ENCODE peak calls at places on chromosomes 13 and 19, in seven cellular contexts. One of them, this sample, is unnamed.

GRCh38 chr13:24269803-24270202 is 39.6 kb upstream of the C1QTNF9 start:
- DNase-seq in activated T-helper 1 cell treated with Interleukin-2 at 50 U/mL for 16 hours: no peak
- DNase-seq in activated CD4-positive, alpha-beta T cell treated with anti-CD3 and anti-CD28 coated beads for 48 hours: no peak
- DNase-seq in fibroblast of pulmonary artery: no peak
- DNase-seq in NCI-H2029: no peak
- DNase-seq in nucleus accumbens: no peak
- DNase-seq in upper lobe of right lung: no peak
- DNase-seq in this sample: no peak

GRCh38 chr13:42259515-42259914 is 12.4 kb upstream of the AKAP11 start:
- DNase-seq in activated T-helper 1 cell treated with Interleukin-2 at 50 U/mL for 16 hours: no peak
- DNase-seq in activated CD4-positive, alpha-beta T cell treated with anti-CD3 and anti-CD28 coated beads for 48 hours: no peak
- DNase-seq in fibroblast of pulmonary artery: no peak
- DNase-seq in NCI-H2029: no peak
- DNase-seq in nucleus accumbens: no peak
- DNase-seq in upper lobe of right lung: no peak
- DNase-seq in this sample: no peak

GRCh38 chr13:113493315-113493951 is 2.9 kb upstream of the DCUN1D2 start:
- DNase-seq in activated T-helper 1 cell treated with Interleukin-2 at 50 U/mL for 16 hours: no peak
- DNase-seq in activated CD4-positive, alpha-beta T cell treated with anti-CD3 and anti-CD28 coated beads for 48 hours: no peak
- DNase-seq in fibroblast of pulmonary artery: peak
- DNase-seq in NCI-H2029: peak
- DNase-seq in nucleus accumbens: no peak
- DNase-seq in upper lobe of right lung: no peak
- DNase-seq in this sample: no peak

GRCh38 chr19:38394488-38394887 is 6.0 kb downstream of the SPRED3 start:
- DNase-seq in activated T-helper 1 cell treated with Interleukin-2 at 50 U/mL for 16 hours: peak
- DNase-seq in activated CD4-positive, alpha-beta T cell treated with anti-CD3 and anti-CD28 coated beads for 48 hours: peak
- DNase-seq in fibroblast of pulmonary artery: no peak
- DNase-seq in NCI-H2029: peak
- DNase-seq in nucleus accumbens: no peak
- DNase-seq in upper lobe of right lung: no peak
- DNase-seq in this sample: no peak

GRCh38 chr13:49936943-49937273 is 768 bp upstream of the SPRYD7 start:
- DNase-seq in activated T-helper 1 cell treated with Interleukin-2 at 50 U/mL for 16 hours: no peak
- DNase-seq in activated CD4-positive, alpha-beta T cell treated with anti-CD3 and anti-CD28 coated beads for 48 hours: peak
- DNase-seq in fibroblast of pulmonary artery: no peak
- DNase-seq in NCI-H2029: no peak
- DNase-seq in nucleus accumbens: no peak
- DNase-seq in upper lobe of right lung: no peak
- DNase-seq in this sample: no peak

GRCh38 chr13:107370036-107370785 is 802.3 kb upstream of the ARGLU1 start:
- DNase-seq in activated T-helper 1 cell treated with Interleukin-2 at 50 U/mL for 16 hours: no peak
- DNase-seq in activated CD4-positive, alpha-beta T cell treated with anti-CD3 and anti-CD28 coated beads for 48 hours: no peak
- DNase-seq in fibroblast of pulmonary artery: peak
- DNase-seq in NCI-H2029: no peak
- DNase-seq in nucleus accumbens: no peak
- DNase-seq in upper lobe of right lung: no peak
- DNase-seq in this sample: no peak

GRCh38 chr13:111177081-111177711 is 62.1 kb downstream of the ARHGEF7 start:
- DNase-seq in activated T-helper 1 cell treated with Interleukin-2 at 50 U/mL for 16 hours: peak
- DNase-seq in activated CD4-positive, alpha-beta T cell treated with anti-CD3 and anti-CD28 coated beads for 48 hours: peak
- DNase-seq in fibroblast of pulmonary artery: peak
- DNase-seq in NCI-H2029: peak
- DNase-seq in nucleus accumbens: peak
- DNase-seq in upper lobe of right lung: no peak
- DNase-seq in this sample: no peak

GRCh38 chr13:98706446-98707110 is 45.9 kb downstream of the SLC15A1 start:
- DNase-seq in activated T-helper 1 cell treated with Interleukin-2 at 50 U/mL for 16 hours: no peak
- DNase-seq in activated CD4-positive, alpha-beta T cell treated with anti-CD3 and anti-CD28 coated beads for 48 hours: no peak
- DNase-seq in fibroblast of pulmonary artery: peak
- DNase-seq in NCI-H2029: peak
- DNase-seq in nucleus accumbens: no peak
- DNase-seq in upper lobe of right lung: no peak
- DNase-seq in this sample: no peak

GRCh38 chr19:12933287-12934072 is at the start of gene FARSA:
- DNase-seq in activated T-helper 1 cell treated with Interleukin-2 at 50 U/mL for 16 hours: peak
- DNase-seq in activated CD4-positive, alpha-beta T cell treated with anti-CD3 and anti-CD28 coated beads for 48 hours: peak
- DNase-seq in fibroblast of pulmonary artery: peak
- DNase-seq in NCI-H2029: peak
- DNase-seq in nucleus accumbens: peak
- DNase-seq in upper lobe of right lung: peak
- DNase-seq in this sample: peak

GRCh38 chr13:79992111-79992510 is 348.8 kb downstream of the SPRY2 start:
- DNase-seq in activated T-helper 1 cell treated with Interleukin-2 at 50 U/mL for 16 hours: no peak
- DNase-seq in activated CD4-positive, alpha-beta T cell treated with anti-CD3 and anti-CD28 coated beads for 48 hours: no peak
- DNase-seq in fibroblast of pulmonary artery: peak
- DNase-seq in NCI-H2029: no peak
- DNase-seq in nucleus accumbens: no peak
- DNase-seq in upper lobe of right lung: no peak
- DNase-seq in this sample: no peak

GRCh38 chr13:113742000-113742441 is 17.0 kb upstream of the TMEM255B start:
- DNase-seq in activated T-helper 1 cell treated with Interleukin-2 at 50 U/mL for 16 hours: no peak
- DNase-seq in activated CD4-positive, alpha-beta T cell treated with anti-CD3 and anti-CD28 coated beads for 48 hours: peak
- DNase-seq in fibroblast of pulmonary artery: peak
- DNase-seq in NCI-H2029: no peak
- DNase-seq in nucleus accumbens: no peak
- DNase-seq in upper lobe of right lung: peak
- DNase-seq in this sample: peak

GRCh38 chr19:5086725-5087439 is 118.0 kb downstream of the KDM4B start:
- DNase-seq in activated T-helper 1 cell treated with Interleukin-2 at 50 U/mL for 16 hours: no peak
- DNase-seq in activated CD4-positive, alpha-beta T cell treated with anti-CD3 and anti-CD28 coated beads for 48 hours: no peak
- DNase-seq in fibroblast of pulmonary artery: no peak
- DNase-seq in NCI-H2029: peak
- DNase-seq in nucleus accumbens: no peak
- DNase-seq in upper lobe of right lung: no peak
- DNase-seq in this sample: no peak

GRCh38 chr19:3698386-3698950 is 1.8 kb downstream of the PIP5K1C start:
- DNase-seq in activated T-helper 1 cell treated with Interleukin-2 at 50 U/mL for 16 hours: no peak
- DNase-seq in activated CD4-positive, alpha-beta T cell treated with anti-CD3 and anti-CD28 coated beads for 48 hours: no peak
- DNase-seq in fibroblast of pulmonary artery: peak
- DNase-seq in NCI-H2029: no peak
- DNase-seq in nucleus accumbens: no peak
- DNase-seq in upper lobe of right lung: no peak
- DNase-seq in this sample: no peak

GRCh38 chr13:73849292-73849691 is 284.9 kb downstream of the KLF12 start:
- DNase-seq in activated T-helper 1 cell treated with Interleukin-2 at 50 U/mL for 16 hours: no peak
- DNase-seq in activated CD4-positive, alpha-beta T cell treated with anti-CD3 and anti-CD28 coated beads for 48 hours: peak
- DNase-seq in fibroblast of pulmonary artery: peak
- DNase-seq in NCI-H2029: no peak
- DNase-seq in nucleus accumbens: no peak
- DNase-seq in upper lobe of right lung: no peak
- DNase-seq in this sample: no peak

GRCh38 chr19:55336101-55336500 is 3.6 kb upstream of the KMT5C start:
- DNase-seq in activated T-helper 1 cell treated with Interleukin-2 at 50 U/mL for 16 hours: no peak
- DNase-seq in activated CD4-positive, alpha-beta T cell treated with anti-CD3 and anti-CD28 coated beads for 48 hours: no peak
- DNase-seq in fibroblast of pulmonary artery: no peak
- DNase-seq in NCI-H2029: no peak
- DNase-seq in nucleus accumbens: no peak
- DNase-seq in upper lobe of right lung: no peak
- DNase-seq in this sample: no peak

GRCh38 chr19:18291019-18291524 is 9.7 kb upstream of the JUND start:
- DNase-seq in activated T-helper 1 cell treated with Interleukin-2 at 50 U/mL for 16 hours: no peak
- DNase-seq in activated CD4-positive, alpha-beta T cell treated with anti-CD3 and anti-CD28 coated beads for 48 hours: no peak
- DNase-seq in fibroblast of pulmonary artery: no peak
- DNase-seq in NCI-H2029: no peak
- DNase-seq in nucleus accumbens: no peak
- DNase-seq in upper lobe of right lung: no peak
- DNase-seq in this sample: no peak

GRCh38 chr13:72808917-72809500 is 27.1 kb downstream of the PIBF1 start:
- DNase-seq in activated T-helper 1 cell treated with Interleukin-2 at 50 U/mL for 16 hours: no peak
- DNase-seq in activated CD4-positive, alpha-beta T cell treated with anti-CD3 and anti-CD28 coated beads for 48 hours: no peak
- DNase-seq in fibroblast of pulmonary artery: peak
- DNase-seq in NCI-H2029: no peak
- DNase-seq in nucleus accumbens: no peak
- DNase-seq in upper lobe of right lung: no peak
- DNase-seq in this sample: no peak

GRCh38 chr19:45136507-45137178 is 24.1 kb downstream of the NKPD1 start:
- DNase-seq in activated T-helper 1 cell treated with Interleukin-2 at 50 U/mL for 16 hours: no peak
- DNase-seq in activated CD4-positive, alpha-beta T cell treated with anti-CD3 and anti-CD28 coated beads for 48 hours: no peak
- DNase-seq in fibroblast of pulmonary artery: no peak
- DNase-seq in NCI-H2029: no peak
- DNase-seq in nucleus accumbens: no peak
- DNase-seq in upper lobe of right lung: no peak
- DNase-seq in this sample: no peak

GRCh38 chr13:31394491-31394890 is 194.7 kb downstream of the B3GLCT start:
- DNase-seq in activated T-helper 1 cell treated with Interleukin-2 at 50 U/mL for 16 hours: no peak
- DNase-seq in activated CD4-positive, alpha-beta T cell treated with anti-CD3 and anti-CD28 coated beads for 48 hours: no peak
- DNase-seq in fibroblast of pulmonary artery: no peak
- DNase-seq in NCI-H2029: no peak
- DNase-seq in nucleus accumbens: no peak
- DNase-seq in upper lobe of right lung: no peak
- DNase-seq in this sample: no peak

GRCh38 chr19:55620410-55620809 is 4.0 kb downstream of the ZNF784 start:
- DNase-seq in activated T-helper 1 cell treated with Interleukin-2 at 50 U/mL for 16 hours: no peak
- DNase-seq in activated CD4-positive, alpha-beta T cell treated with anti-CD3 and anti-CD28 coated beads for 48 hours: peak
- DNase-seq in fibroblast of pulmonary artery: no peak
- DNase-seq in NCI-H2029: no peak
- DNase-seq in nucleus accumbens: no peak
- DNase-seq in upper lobe of right lung: no peak
- DNase-seq in this sample: no peak

GRCh38 chr19:5605362-5605761 is 17.2 kb downstream of the SAFB2 start:
- DNase-seq in activated T-helper 1 cell treated with Interleukin-2 at 50 U/mL for 16 hours: no peak
- DNase-seq in activated CD4-positive, alpha-beta T cell treated with anti-CD3 and anti-CD28 coated beads for 48 hours: no peak
- DNase-seq in fibroblast of pulmonary artery: no peak
- DNase-seq in NCI-H2029: no peak
- DNase-seq in nucleus accumbens: no peak
- DNase-seq in upper lobe of right lung: no peak
- DNase-seq in this sample: no peak

GRCh38 chr13:72639377-72639776 is 88.1 kb downstream of the MZT1 start:
- DNase-seq in activated T-helper 1 cell treated with Interleukin-2 at 50 U/mL for 16 hours: no peak
- DNase-seq in activated CD4-positive, alpha-beta T cell treated with anti-CD3 and anti-CD28 coated beads for 48 hours: no peak
- DNase-seq in fibroblast of pulmonary artery: no peak
- DNase-seq in NCI-H2029: no peak
- DNase-seq in nucleus accumbens: no peak
- DNase-seq in upper lobe of right lung: no peak
- DNase-seq in this sample: no peak

GRCh38 chr13:33108620-33109019 is 92.4 kb downstream of the KL start:
- DNase-seq in activated T-helper 1 cell treated with Interleukin-2 at 50 U/mL for 16 hours: no peak
- DNase-seq in activated CD4-positive, alpha-beta T cell treated with anti-CD3 and anti-CD28 coated beads for 48 hours: no peak
- DNase-seq in fibroblast of pulmonary artery: peak
- DNase-seq in NCI-H2029: no peak
- DNase-seq in nucleus accumbens: no peak
- DNase-seq in upper lobe of right lung: no peak
- DNase-seq in this sample: no peak

GRCh38 chr13:113928701-113929627 is 44.9 kb downstream of the C13orf46 start:
- DNase-seq in activated T-helper 1 cell treated with Interleukin-2 at 50 U/mL for 16 hours: no peak
- DNase-seq in activated CD4-positive, alpha-beta T cell treated with anti-CD3 and anti-CD28 coated beads for 48 hours: no peak
- DNase-seq in fibroblast of pulmonary artery: peak
- DNase-seq in NCI-H2029: no peak
- DNase-seq in nucleus accumbens: peak
- DNase-seq in upper lobe of right lung: peak
- DNase-seq in this sample: no peak

GRCh38 chr19:4523306-4524110 is 5.2 kb upstream of the PLIN4 start:
- DNase-seq in activated T-helper 1 cell treated with Interleukin-2 at 50 U/mL for 16 hours: no peak
- DNase-seq in activated CD4-positive, alpha-beta T cell treated with anti-CD3 and anti-CD28 coated beads for 48 hours: peak
- DNase-seq in fibroblast of pulmonary artery: peak
- DNase-seq in NCI-H2029: peak
- DNase-seq in nucleus accumbens: no peak
- DNase-seq in upper lobe of right lung: peak
- DNase-seq in this sample: no peak

GRCh38 chr19:19385900-19386339 is 19.6 kb upstream of the GATAD2A start:
- DNase-seq in activated T-helper 1 cell treated with Interleukin-2 at 50 U/mL for 16 hours: peak
- DNase-seq in activated CD4-positive, alpha-beta T cell treated with anti-CD3 and anti-CD28 coated beads for 48 hours: peak
- DNase-seq in fibroblast of pulmonary artery: no peak
- DNase-seq in NCI-H2029: peak
- DNase-seq in nucleus accumbens: no peak
- DNase-seq in upper lobe of right lung: no peak
- DNase-seq in this sample: no peak

GRCh38 chr19:3642987-3643386 is 16.4 kb upstream of the CACTIN start:
- DNase-seq in activated T-helper 1 cell treated with Interleukin-2 at 50 U/mL for 16 hours: no peak
- DNase-seq in activated CD4-positive, alpha-beta T cell treated with anti-CD3 and anti-CD28 coated beads for 48 hours: peak
- DNase-seq in fibroblast of pulmonary artery: no peak
- DNase-seq in NCI-H2029: no peak
- DNase-seq in nucleus accumbens: no peak
- DNase-seq in upper lobe of right lung: no peak
- DNase-seq in this sample: no peak

GRCh38 chr13:114012921-114013320 is 39.0 kb upstream of the C13orf46 start:
- DNase-seq in activated T-helper 1 cell treated with Interleukin-2 at 50 U/mL for 16 hours: no peak
- DNase-seq in activated CD4-positive, alpha-beta T cell treated with anti-CD3 and anti-CD28 coated beads for 48 hours: no peak
- DNase-seq in fibroblast of pulmonary artery: no peak
- DNase-seq in NCI-H2029: no peak
- DNase-seq in nucleus accumbens: no peak
- DNase-seq in upper lobe of right lung: no peak
- DNase-seq in this sample: no peak

GRCh38 chr19:51576850-51577249 is 5.8 kb downstream of the ZNF175 start:
- DNase-seq in activated T-helper 1 cell treated with Interleukin-2 at 50 U/mL for 16 hours: no peak
- DNase-seq in activated CD4-positive, alpha-beta T cell treated with anti-CD3 and anti-CD28 coated beads for 48 hours: no peak
- DNase-seq in fibroblast of pulmonary artery: no peak
- DNase-seq in NCI-H2029: no peak
- DNase-seq in nucleus accumbens: no peak
- DNase-seq in upper lobe of right lung: no peak
- DNase-seq in this sample: no peak

GRCh38 chr13:100675660-100676129 is 1.1 kb upstream of the TMTC4 start:
- DNase-seq in activated T-helper 1 cell treated with Interleukin-2 at 50 U/mL for 16 hours: no peak
- DNase-seq in activated CD4-positive, alpha-beta T cell treated with anti-CD3 and anti-CD28 coated beads for 48 hours: peak
- DNase-seq in fibroblast of pulmonary artery: no peak
- DNase-seq in NCI-H2029: no peak
- DNase-seq in nucleus accumbens: no peak
- DNase-seq in upper lobe of right lung: no peak
- DNase-seq in this sample: no peak

GRCh38 chr13:36282818-36283432 is 14.7 kb downstream of the CCDC169 start:
- DNase-seq in activated T-helper 1 cell treated with Interleukin-2 at 50 U/mL for 16 hours: no peak
- DNase-seq in activated CD4-positive, alpha-beta T cell treated with anti-CD3 and anti-CD28 coated beads for 48 hours: no peak
- DNase-seq in fibroblast of pulmonary artery: peak
- DNase-seq in NCI-H2029: no peak
- DNase-seq in nucleus accumbens: no peak
- DNase-seq in upper lobe of right lung: no peak
- DNase-seq in this sample: no peak

GRCh38 chr13:78382946-78383542 is 220.3 kb downstream of the POU4F1 start:
- DNase-seq in activated T-helper 1 cell treated with Interleukin-2 at 50 U/mL for 16 hours: no peak
- DNase-seq in activated CD4-positive, alpha-beta T cell treated with anti-CD3 and anti-CD28 coated beads for 48 hours: no peak
- DNase-seq in fibroblast of pulmonary artery: peak
- DNase-seq in NCI-H2029: no peak
- DNase-seq in nucleus accumbens: no peak
- DNase-seq in upper lobe of right lung: no peak
- DNase-seq in this sample: no peak

GRCh38 chr19:16564842-16565241 is 7.4 kb downstream of the SLC35E1 start:
- DNase-seq in activated T-helper 1 cell treated with Interleukin-2 at 50 U/mL for 16 hours: no peak
- DNase-seq in activated CD4-positive, alpha-beta T cell treated with anti-CD3 and anti-CD28 coated beads for 48 hours: no peak
- DNase-seq in fibroblast of pulmonary artery: no peak
- DNase-seq in NCI-H2029: no peak
- DNase-seq in nucleus accumbens: no peak
- DNase-seq in upper lobe of right lung: no peak
- DNase-seq in this sample: no peak

GRCh38 chr19:38036707-38037106 is 129.7 kb downstream of the SIPA1L3 start:
- DNase-seq in activated T-helper 1 cell treated with Interleukin-2 at 50 U/mL for 16 hours: no peak
- DNase-seq in activated CD4-positive, alpha-beta T cell treated with anti-CD3 and anti-CD28 coated beads for 48 hours: no peak
- DNase-seq in fibroblast of pulmonary artery: no peak
- DNase-seq in NCI-H2029: no peak
- DNase-seq in nucleus accumbens: no peak
- DNase-seq in upper lobe of right lung: no peak
- DNase-seq in this sample: no peak

GRCh38 chr19:5968431-5969373 is 9.2 kb downstream of the RANBP3 start:
- DNase-seq in activated T-helper 1 cell treated with Interleukin-2 at 50 U/mL for 16 hours: no peak
- DNase-seq in activated CD4-positive, alpha-beta T cell treated with anti-CD3 and anti-CD28 coated beads for 48 hours: no peak
- DNase-seq in fibroblast of pulmonary artery: no peak
- DNase-seq in NCI-H2029: peak
- DNase-seq in nucleus accumbens: no peak
- DNase-seq in upper lobe of right lung: no peak
- DNase-seq in this sample: no peak

GRCh38 chr13:22592515-22592914 is 588.3 kb upstream of the SGCG start:
- DNase-seq in activated T-helper 1 cell treated with Interleukin-2 at 50 U/mL for 16 hours: no peak
- DNase-seq in activated CD4-positive, alpha-beta T cell treated with anti-CD3 and anti-CD28 coated beads for 48 hours: no peak
- DNase-seq in fibroblast of pulmonary artery: no peak
- DNase-seq in NCI-H2029: no peak
- DNase-seq in nucleus accumbens: no peak
- DNase-seq in upper lobe of right lung: no peak
- DNase-seq in this sample: no peak